ENCODE peak calls at places on chromosome 21, in nine cellular contexts. P, R, I, B, G, S, U, T and Q are unnamed samples.

GRCh38 chr21:34336756-34337391 is 26.9 kb upstream of the KCNE2 start:
- DNase-seq in P (no peak), R (no peak), I (no peak), B (no peak), G (no peak), S (no peak), U (no peak), T (no peak), Q (no peak)

GRCh38 chr21:35565204-35565611 is 495.1 kb downstream of the SETD4 start:
- DNase-seq in P (no peak), R (peak), I (no peak), B (peak), G (no peak), S (peak), U (no peak), T (peak), Q (no peak)

GRCh38 chr21:14609274-14609673 is 63.2 kb upstream of the SAMSN1 start:
- DNase-seq in P (no peak), R (no peak), I (no peak), B (no peak), G (no peak), S (no peak), U (no peak), T (no peak), Q (no peak)

GRCh38 chr21:38298833-38299232 is 42.0 kb downstream of the KCNJ15 start:
- DNase-seq in P (no peak), R (no peak), I (no peak), B (no peak), G (no peak), S (no peak), U (no peak), T (no peak), Q (no peak)

GRCh38 chr21:23936224-23936623 is 1671.1 kb downstream of the MRPL39 start:
- DNase-seq in P (no peak), R (no peak), I (no peak), B (no peak), G (no peak), S (peak), U (no peak), T (no peak), Q (no peak)

GRCh38 chr21:24759348-24760118 is 847.7 kb downstream of the MRPL39 start:
- DNase-seq in P (no peak), R (no peak), I (no peak), B (no peak), G (no peak), S (no peak), U (no peak), T (no peak), Q (no peak)

GRCh38 chr21:38798481-38798882 is 7.2 kb upstream of the ETS2 start:
- DNase-seq in P (no peak), R (no peak), I (no peak), B (no peak), G (no peak), S (peak), U (no peak), T (peak), Q (no peak)

GRCh38 chr21:39400173-39400572 is 45.4 kb downstream of the LCA5L start:
- DNase-seq in P (no peak), R (no peak), I (no peak), B (no peak), G (no peak), S (no peak), U (no peak), T (no peak), Q (no peak)

GRCh38 chr21:46003575-46004007 is 22.0 kb downstream of the COL6A1 start:
- DNase-seq in P (peak), R (no peak), I (no peak), B (no peak), G (no peak), S (no peak), U (no peak), T (no peak), Q (no peak)

GRCh38 chr21:37168666-37169065 is 95.6 kb downstream of the TTC3 start:
- DNase-seq in P (no peak), R (no peak), I (no peak), B (no peak), G (no peak), S (peak), U (no peak), T (no peak), Q (no peak)

GRCh38 chr21:46555225-46555617 is 49.7 kb downstream of the S100B start:
- DNase-seq in P (no peak), R (no peak), I (no peak), B (no peak), G (no peak), S (no peak), U (no peak), T (no peak), Q (no peak)

GRCh38 chr21:28771790-28772501 is 220.7 kb downstream of the LTN1 start:
- DNase-seq in P (no peak), R (peak), I (no peak), B (no peak), G (no peak), S (no peak), U (no peak), T (no peak), Q (no peak)

GRCh38 chr21:21384977-21385376 is 386.8 kb downstream of the NCAM2 start:
- DNase-seq in P (no peak), R (no peak), I (no peak), B (no peak), G (no peak), S (no peak), U (no peak), T (no peak), Q (no peak)

GRCh38 chr21:37815893-37816292 is 100.4 kb downstream of the KCNJ6 start:
- DNase-seq in P (no peak), R (no peak), I (no peak), B (no peak), G (no peak), S (no peak), U (no peak), T (no peak), Q (no peak)

GRCh38 chr21:40769231-40769630 is 77.7 kb downstream of the DSCAM start:
- DNase-seq in P (no peak), R (no peak), I (no peak), B (no peak), G (no peak), S (no peak), U (no peak), T (no peak), Q (no peak)

GRCh38 chr21:39125752-39126485 is 57.3 kb downstream of the PSMG1 start:
- DNase-seq in P (no peak), R (peak), I (no peak), B (peak), G (no peak), S (peak), U (no peak), T (peak), Q (peak)

GRCh38 chr21:36431252-36431651 is 46.1 kb downstream of the CHAF1B start:
- DNase-seq in P (no peak), R (no peak), I (no peak), B (no peak), G (no peak), S (no peak), U (no peak), T (no peak), Q (no peak)

GRCh38 chr21:26845066-26845749 is at the start of gene ADAMTS1:
- DNase-seq in P (no peak), R (peak), I (peak), B (peak), G (peak), S (peak), U (no peak), T (peak), Q (no peak)

GRCh38 chr21:34734696-34735095 is 65.9 kb downstream of the CLIC6 start:
- DNase-seq in P (no peak), R (peak), I (no peak), B (no peak), G (no peak), S (no peak), U (no peak), T (no peak), Q (no peak)

GRCh38 chr21:37220433-37220980 is 46.6 kb downstream of the VPS26C start:
- DNase-seq in P (no peak), R (peak), I (peak), B (no peak), G (no peak), S (peak), U (no peak), T (peak), Q (no peak)

GRCh38 chr21:37460196-37460595 is 93.6 kb downstream of the DYRK1A start:
- DNase-seq in P (no peak), R (no peak), I (no peak), B (no peak), G (no peak), S (peak), U (no peak), T (no peak), Q (peak)

GRCh38 chr21:38042246-38042645 is 126.0 kb upstream of the KCNJ6 start:
- DNase-seq in P (no peak), R (no peak), I (no peak), B (no peak), G (no peak), S (no peak), U (no peak), T (no peak), Q (no peak)

GRCh38 chr21:38203229-38203628 is 53.6 kb upstream of the KCNJ15 start:
- DNase-seq in P (no peak), R (no peak), I (no peak), B (no peak), G (no peak), S (no peak), U (no peak), T (no peak), Q (no peak)

GRCh38 chr21:42303443-42303842 is 11.8 kb downstream of the TFF3 start:
- DNase-seq in P (no peak), R (no peak), I (no peak), B (no peak), G (no peak), S (no peak), U (no peak), T (no peak), Q (no peak)

GRCh38 chr21:42300956-42301355 is 14.3 kb downstream of the TFF3 start:
- DNase-seq in P (no peak), R (no peak), I (no peak), B (no peak), G (no peak), S (no peak), U (no peak), T (no peak), Q (no peak)

GRCh38 chr21:42301371-42302291 is 13.6 kb downstream of the TFF3 start:
- DNase-seq in P (no peak), R (no peak), I (no peak), B (no peak), G (no peak), S (no peak), U (no peak), T (no peak), Q (no peak)

GRCh38 chr21:42302794-42303193 is 12.4 kb downstream of the TFF3 start:
- DNase-seq in P (no peak), R (no peak), I (no peak), B (no peak), G (no peak), S (no peak), U (no peak), T (no peak), Q (no peak)

DNA sequence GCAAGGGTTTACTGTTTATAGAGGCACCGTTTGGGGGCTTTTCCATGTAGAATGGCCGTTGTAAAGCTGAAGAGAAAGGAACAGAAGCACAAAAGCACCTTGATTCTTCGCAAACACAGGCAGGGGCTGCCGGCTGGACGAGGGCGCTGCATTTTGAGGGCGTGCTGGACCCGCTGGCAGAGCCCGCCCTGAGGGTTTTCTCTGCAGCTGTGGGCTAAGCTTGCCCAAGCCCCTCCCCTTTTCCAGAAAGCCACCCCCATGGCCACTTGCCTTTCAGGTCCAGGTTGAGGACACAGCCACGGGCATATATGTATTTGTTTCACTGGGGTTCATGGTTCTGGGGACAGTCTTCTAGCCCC is 12.9 kb downstream of the TFF3 start:
- DNase-seq in P (no peak), R (no peak), I (no peak), B (no peak), G (no peak), S (no peak), U (no peak), T (no peak), Q (no peak)
- H3K27ac ChIP-seq in P (no peak), R (no peak), I (no peak), B (no peak), G (no peak), S (no peak), U (peak), T (no peak), Q (no peak)

GRCh38 chr21:44871576-44872265 is 1.8 kb downstream of the PTTG1IP start:
- DNase-seq in P (no peak), R (peak), I (no peak), B (peak), G (no peak), S (no peak), U (no peak), T (peak), Q (no peak)
- H3K27ac ChIP-seq in P (peak), R (peak), I (peak), B (peak), G (no peak), S (no peak), U (peak), T (peak), Q (no peak)

DNA sequence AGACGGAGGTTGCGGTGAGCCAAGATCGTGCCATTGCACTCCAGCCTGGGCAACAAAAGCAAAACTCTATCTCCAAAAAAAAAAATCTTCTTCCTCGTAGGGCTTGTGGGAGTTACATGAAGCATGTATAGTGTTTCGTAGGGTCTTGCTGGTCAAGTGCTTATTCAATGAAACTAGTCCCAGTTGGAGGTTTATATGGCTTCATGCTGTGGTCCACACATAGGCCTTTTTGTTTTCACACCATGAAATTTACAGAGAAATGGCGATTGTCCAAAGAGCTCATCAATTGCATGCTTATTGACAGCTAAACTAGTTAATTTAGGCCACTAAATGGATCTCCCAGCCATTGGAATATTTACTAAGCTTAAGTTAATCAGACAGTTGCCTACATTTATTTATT is 29.6 kb downstream of the HUNK start:
- DNase-seq in P (no peak), R (no peak), I (no peak), B (no peak), G (no peak), S (no peak), U (no peak), T (no peak), Q (no peak)
- H3K27ac ChIP-seq in P (no peak), R (no peak), I (no peak), B (no peak), G (no peak), S (no peak), U (no peak), T (peak), Q (no peak)

GRCh38 chr21:43939443-43940328 is 72.4 kb upstream of the TRAPPC10 start:
- DNase-seq in P (no peak), R (no peak), I (no peak), B (no peak), G (no peak), S (no peak), U (no peak), T (no peak), Q (no peak)
- H3K27ac ChIP-seq in P (no peak), R (no peak), I (no peak), B (no peak), G (no peak), S (no peak), U (no peak), T (no peak), Q (no peak)

DNA sequence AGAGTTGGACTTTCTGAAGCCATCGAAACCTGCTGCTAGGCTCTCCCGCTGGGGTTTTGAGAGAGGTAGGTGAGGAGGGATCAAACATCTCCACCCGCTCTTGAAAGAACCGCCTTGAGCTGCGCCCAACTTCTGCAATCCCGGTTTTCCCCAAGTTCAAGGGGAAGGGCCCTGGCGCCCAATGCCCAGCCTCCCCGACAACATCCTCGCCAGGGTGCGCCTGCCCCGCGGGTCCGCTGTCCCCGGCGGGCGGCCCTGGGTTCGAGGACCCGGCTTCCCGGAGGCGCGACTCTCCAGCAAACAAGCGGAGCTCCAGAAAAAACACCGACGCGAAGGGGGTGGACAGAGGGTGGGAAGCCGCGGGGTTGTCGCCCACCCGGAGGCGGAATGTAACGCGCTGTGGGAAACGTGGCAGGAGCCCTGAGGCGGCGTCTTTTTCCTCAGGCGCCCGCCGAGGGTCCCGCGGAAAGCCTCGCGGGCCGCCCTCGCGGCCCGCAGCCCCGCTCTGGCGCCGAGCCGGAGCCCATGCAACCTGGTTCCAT is 607 bp downstream of the BTG3 start:
- DNase-seq in P (peak), R (peak), I (peak), B (peak), G (peak), S (peak), U (peak), T (peak), Q (no peak)
- H3K27ac ChIP-seq in P (peak), R (peak), I (peak), B (peak), G (peak), S (peak), U (peak), T (peak), Q (no peak)

DNA sequence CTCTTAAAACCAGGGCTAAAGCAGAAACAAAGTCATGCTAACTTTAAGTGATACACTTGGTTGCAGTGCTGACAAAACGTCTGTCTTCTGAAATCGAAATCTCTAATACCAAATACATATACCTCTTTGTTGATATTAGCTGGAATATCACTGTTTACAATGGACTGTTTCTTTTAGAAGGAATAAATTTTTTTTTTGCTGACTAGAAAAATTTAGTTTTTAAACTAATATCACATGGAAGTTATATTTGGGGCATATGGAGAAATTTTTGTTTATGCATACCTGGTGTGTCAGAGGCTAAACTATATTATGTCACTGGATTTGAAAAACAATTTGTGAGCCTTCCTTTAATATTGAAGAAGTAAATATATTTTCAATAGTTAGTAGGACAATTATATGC is 39.1 kb downstream of the USP25 start:
- DNase-seq in P (no peak), R (no peak), I (no peak), B (no peak), G (no peak), S (no peak), U (no peak), T (no peak), Q (no peak)
- H3K27ac ChIP-seq in P (no peak), R (no peak), I (no peak), B (no peak), G (no peak), S (no peak), U (no peak), T (no peak), Q (no peak)